ENCODE peak calls at places on chromosomes 4 and X, in six cellular contexts. P is COR-L47; C is NCI-H1092 treated with DMSO at 0.1 percent for 48 hours; O is Right ventricle myocardium superior; Y is activated CD4-positive, CD25-positive, alpha-beta regulatory T cell treated with anti-CD3 and anti-CD28 coated beads, Interleukin-2, amount 50 U/mL, for 16 hours; N is substantia nigra. D is an unnamed sample.

GRCh38 chrX:120358687-120359086 is 3.2 kb upstream of the ATP1B4 start:
- DNase-seq in O (no peak), P (peak; percentile 27), N (no peak), Y (no peak), C (peak; percentile 2), D (no peak)

GRCh38 chr4:158164849-158165248 is 8.0 kb downstream of the GASK1B start:
- DNase-seq in Y (no peak), N (no peak), O (no peak), P (no peak), C (no peak), D (no peak)

GRCh38 chrX:13398073-13398823 is 78.4 kb upstream of the ATXN3L start:
- DNase-seq in C (no peak), Y (no peak), N (no peak), O (peak; percentile 40), P (no peak), D (no peak)

GRCh38 chr4:105548483-105548882 is 3.9 kb upstream of the ARHGEF38 start:
- DNase-seq in O (no peak), C (no peak), N (no peak), P (no peak), Y (no peak), D (no peak)

GRCh38 chrX:18899796-18900380 is 84.0 kb downstream of the PHKA2 start:
- DNase-seq in P (no peak), Y (no peak), C (no peak), O (no peak), N (no peak), D (no peak)

GRCh38 chrX:17033225-17033624 is 86.8 kb downstream of the REPS2 start:
- DNase-seq in P (no peak), Y (no peak), N (no peak), C (no peak), O (no peak), D (no peak)

GRCh38 chr4:153212755-153213154 is 8.5 kb downstream of the TRIM2 start:
- DNase-seq in P (no peak), N (no peak), C (no peak), O (no peak), Y (no peak), D (no peak)

GRCh38 chr4:1408418-1408817 is 2.2 kb upstream of the NKX1-1 start:
- DNase-seq in P (no peak), Y (no peak), O (peak; percentile 14), N (no peak), C (no peak), D (no peak)

GRCh38 chr4:75180217-75180616 is 247.3 kb downstream of the PARM1 start:
- DNase-seq in O (no peak), C (no peak), P (no peak), N (no peak), Y (no peak), D (no peak)

GRCh38 chr4:17577660-17578481 is 873 bp downstream of the LAP3 start:
- DNase-seq in N (no peak), Y (no peak), P (peak; percentile 16), O (peak; percentile 68), C (peak; percentile 39), D (peak; percentile 30)

GRCh38 chr4:15771419-15772058 is 6.6 kb upstream of the CD38 start:
- DNase-seq in P (no peak), N (no peak), O (no peak), C (no peak), Y (no peak), D (no peak)

GRCh38 chrX:95076449-95076848 is 1402.4 kb downstream of the FAM133A start:
- DNase-seq in Y (no peak), P (peak; percentile 1), N (no peak), O (no peak), C (peak; percentile 2), D (no peak)

GRCh38 chrX:39654952-39655351 is 442.8 kb downstream of the BCOR start:
- DNase-seq in Y (no peak), C (no peak), O (no peak), N (no peak), P (no peak), D (no peak)

GRCh38 chr4:7924570-7924969 is 15.1 kb downstream of the AFAP1 start:
- DNase-seq in N (no peak), O (no peak), C (peak; percentile 25), P (no peak), Y (no peak), D (no peak)

GRCh38 chr4:112370466-112370865 is 73.3 kb downstream of the ALPK1 start:
- DNase-seq in N (no peak), P (no peak), C (no peak), Y (no peak), O (no peak), D (no peak)

GRCh38 chr4:135277980-135278315 is 1076.4 kb upstream of the PABPC4L start:
- DNase-seq in Y (no peak), O (no peak), P (no peak), N (no peak), C (no peak), D (no peak)

GRCh38 chr4:8340721-8341680 is 71.4 kb downstream of the HTRA3 start:
- DNase-seq in O (peak; percentile 94), C (no peak), P (no peak), Y (no peak), N (peak; percentile 73), D (peak; percentile 39)

GRCh38 chr4:102789317-102789717 is 28.5 kb upstream of the MANBA start:
- DNase-seq in C (no peak), O (no peak), P (peak; percentile 8), Y (no peak), N (no peak), D (no peak)

GRCh38 chr4:38868055-38868965 is 704 bp downstream of the FAM114A1 start:
- DNase-seq in Y (no peak), C (no peak), O (peak; percentile 75), N (no peak), P (no peak), D (no peak)

GRCh38 chr4:26964994-26965393 is 104.4 kb downstream of the STIM2 start:
- DNase-seq in P (no peak), N (no peak), O (no peak), C (no peak), Y (no peak), D (no peak)

GRCh38 chr4:131459430-131460101 is 1689.5 kb upstream of the PCDH10 start:
- DNase-seq in O (no peak), Y (no peak), C (no peak), P (no peak), N (no peak), D (no peak)

GRCh38 chr4:4524364-4524763 is 17.5 kb downstream of the STX18 start:
- DNase-seq in N (no peak), P (no peak), C (no peak), O (no peak), Y (no peak), D (no peak)

GRCh38 chr4:51932261-51932660 is 87.9 kb downstream of the LRRC66 start:
- DNase-seq in P (no peak), O (no peak), C (no peak), N (no peak), Y (no peak), D (no peak)

GRCh38 chrX:154603438-154604430 is 15.3 kb downstream of the CTAG1B start:
- DNase-seq in C (no peak), O (no peak), P (no peak), N (no peak), Y (no peak), D (no peak)

GRCh38 chr4:69830529-69831269 is 29.2 kb downstream of the SULT1E1 start:
- DNase-seq in Y (no peak), P (peak; percentile 79), O (no peak), N (no peak), C (peak; percentile 52), D (no peak)

GRCh38 chr4:97770222-97770621 is 373.1 kb downstream of the STPG2 start:
- DNase-seq in C (no peak), Y (no peak), O (no peak), P (no peak), N (no peak), D (no peak)

GRCh38 chrX:70033348-70033747 is 16.4 kb downstream of the AWAT2 start:
- DNase-seq in N (no peak), Y (no peak), C (peak; percentile 20), P (peak; percentile 6), O (no peak), D (no peak)

GRCh38 chr4:85548116-85548515 is 73.2 kb downstream of the ARHGAP24 start:
- DNase-seq in N (no peak), Y (no peak), P (peak; percentile 19), O (no peak), C (no peak), D (no peak)

GRCh38 chrX:108022491-108023089 is 22.3 kb upstream of the VSIG1 start:
- DNase-seq in O (no peak), P (no peak), N (no peak), C (no peak), Y (no peak), D (no peak)

GRCh38 chrX:48715876-48716502 is 19.5 kb downstream of the SUV39H1 start:
- DNase-seq in N (no peak), Y (no peak), P (no peak), O (no peak), C (no peak), D (no peak)

GRCh38 chrX:137926090-137926489 is 360.2 kb downstream of the ZIC3 start:
- DNase-seq in C (peak; percentile 30), O (no peak), P (peak; percentile 20), N (no peak), Y (no peak), D (no peak)

GRCh38 chr4:15011166-15011565 is 8.9 kb downstream of the CPEB2 start:
- DNase-seq in P (no peak), Y (no peak), O (peak; percentile 19), N (no peak), C (no peak), D (no peak)

GRCh38 chr4:128427832-128428366 is 140.3 kb upstream of the PGRMC2 start:
- DNase-seq in C (peak; percentile 23), P (peak; percentile 18), N (no peak), O (no peak), Y (no peak), D (no peak)

GRCh38 chr4:176839656-176840055 is 46.9 kb upstream of the VEGFC start:
- DNase-seq in Y (no peak), O (no peak), C (no peak), N (no peak), P (no peak), D (no peak)

GRCh38 chr4:73161527-73162185 is 92.1 kb upstream of the COX18 start:
- DNase-seq in Y (no peak), C (no peak), O (no peak), P (no peak), N (no peak), D (no peak)

GRCh38 chr4:155796031-155796430 is 37.2 kb downstream of the GUCY1B1 start:
- DNase-seq in Y (no peak), N (no peak), O (no peak), P (no peak), C (no peak), D (no peak)

GRCh38 chrX:14027511-14028019 is 2.1 kb downstream of the GEMIN8 start:
- DNase-seq in N (no peak), Y (no peak), P (no peak), O (no peak), C (no peak), D (no peak)

D was measured in occipital lobe.